ENCODE peak calls at places on chromosomes 16 and 17, in six cellular contexts. D is lower leg skin, C is skeletal muscle cell, W is HTR-8/SVneo, U is heart right ventricle, X is Peyer's patch. F is an unnamed sample.

GRCh38 chr17:66777689-66778225 is 57.2 kb upstream of the CACNG5 start:
- DNase-seq in W (no peak), D (no peak), X (no peak), C (peak; percentile 21), U (no peak), F (no peak)

GRCh38 chr17:56939869-56940484 is 20.9 kb downstream of the COIL start:
- DNase-seq in U (no peak), D (no peak), W (peak; percentile 82), C (no peak), X (no peak), F (peak; percentile 14)

GRCh38 chr16:74997042-74997491 is 1.8 kb upstream of the ZNRF1 start:
- DNase-seq in W (no peak), C (no peak), D (peak; percentile 60), U (no peak), X (no peak), F (no peak)

GRCh38 chr16:82533161-82533560 is 93.6 kb upstream of the CDH13 start:
- DNase-seq in W (no peak), X (no peak), U (no peak), D (peak; percentile 6), C (no peak), F (no peak)

GRCh38 chr17:68356520-68356919 is 65.2 kb downstream of the ARSG start:
- DNase-seq in X (peak; percentile 50), W (no peak), U (no peak), D (no peak), C (no peak), F (no peak)

GRCh38 chr17:41498276-41498675 is 7.1 kb downstream of the KRT13 start:
- DNase-seq in W (no peak), X (no peak), U (no peak), C (no peak), D (no peak), F (no peak)

GRCh38 chr17:12342609-12343248 is 322.1 kb downstream of the MAP2K4 start:
- DNase-seq in C (no peak), W (peak; percentile 41), X (no peak), D (no peak), U (no peak), F (no peak)

GRCh38 chr16:86529160-86529559 is 18.8 kb downstream of the FOXF1 start:
- DNase-seq in X (no peak), D (no peak), C (no peak), W (no peak), U (no peak), F (no peak)

GRCh38 chr17:19309701-19310100 is 52.8 kb downstream of the B9D1 start:
- DNase-seq in C (no peak), D (no peak), X (no peak), U (no peak), W (no peak), F (no peak)

GRCh38 chr16:87929986-87930385 is 6.3 kb downstream of the CA5A start:
- DNase-seq in U (no peak), X (no peak), D (no peak), W (no peak), C (no peak), F (no peak)

GRCh38 chr17:21010705-21011596 is 31.9 kb downstream of the USP22 start:
- DNase-seq in W (no peak), C (no peak), X (no peak), U (no peak), D (no peak), F (no peak)

GRCh38 chr17:67477687-67478086 is 100.6 kb downstream of the PITPNC1 start:
- DNase-seq in D (peak; percentile 50), U (no peak), C (no peak), X (peak; percentile 44), W (no peak), F (no peak)

GRCh38 chr16:86718118-86718517 is 139.8 kb downstream of the FOXL1 start:
- DNase-seq in W (no peak), X (no peak), U (no peak), C (no peak), D (no peak), F (no peak)

GRCh38 chr16:47774661-47775060 is 313.5 kb downstream of the PHKB start:
- DNase-seq in C (peak; percentile 28), W (no peak), D (no peak), U (no peak), X (no peak), F (peak; percentile 24)

GRCh38 chr16:78122774-78123315 is 23.4 kb downstream of the WWOX start:
- DNase-seq in D (no peak), W (peak; percentile 58), C (no peak), X (no peak), U (no peak), F (peak; percentile 86)

GRCh38 chr17:58352843-58353719 is 1.1 kb upstream of the SUPT4H1 start:
- DNase-seq in W (no peak), C (no peak), X (peak; percentile 50), D (no peak), U (peak; percentile 32), F (no peak)

GRCh38 chr17:29039764-29040598 is 3.0 kb upstream of the PIPOX start:
- DNase-seq in U (no peak), D (no peak), W (peak; percentile 65), C (peak; percentile 94), X (no peak), F (no peak)

GRCh38 chr16:3654249-3654991 is at the start of gene DNASE1:
- DNase-seq in C (no peak), D (peak; percentile 89), U (peak; percentile 39), W (peak; percentile 67), X (peak; percentile 39), F (no peak)

GRCh38 chr16:3259097-3259496 is 2.7 kb upstream of the MEFV start:
- DNase-seq in W (no peak), U (no peak), X (no peak), C (no peak), D (no peak), F (no peak)

GRCh38 chr17:68399638-68400403 is 57.5 kb downstream of the WIPI1 start:
- DNase-seq in X (no peak), U (no peak), D (peak; percentile 82), W (no peak), C (peak; percentile 32), F (no peak)

GRCh38 chr17:33012522-33013033 is 20.9 kb downstream of the SPACA3 start:
- DNase-seq in X (no peak), U (no peak), W (peak; percentile 82), D (peak; percentile 73), C (peak; percentile 78), F (no peak)

GRCh38 chr16:57765160-57765728 is 29.7 kb downstream of the KATNB1 start:
- DNase-seq in X (no peak), W (no peak), C (no peak), U (no peak), D (no peak), F (no peak)

GRCh38 chr17:48636177-48637018 is 10.2 kb upstream of the HOXB9 start:
- DNase-seq in U (peak; percentile 52), C (no peak), D (peak; percentile 92), X (peak; percentile 43), W (no peak), F (no peak)

GRCh38 chr17:50027639-50028206 is 28.2 kb upstream of the ITGA3 start:
- DNase-seq in U (peak; percentile 65), D (peak; percentile 92), X (no peak), C (peak; percentile 73), W (peak; percentile 97), F (no peak)

GRCh38 chr17:66240630-66241029 is 11.4 kb upstream of the APOH start:
- DNase-seq in C (no peak), U (no peak), X (no peak), W (peak; percentile 31), D (no peak), F (no peak)

GRCh38 chr16:80527297-80527696 is 13.5 kb upstream of the DYNLRB2 start:
- DNase-seq in C (no peak), U (no peak), X (peak; percentile 19), W (peak; percentile 48), D (no peak), F (no peak)

GRCh38 chr16:66740010-66740409 is 11.4 kb downstream of the DYNC1LI2 start:
- DNase-seq in U (no peak), X (no peak), D (no peak), W (peak; percentile 61), C (no peak), F (no peak)

GRCh38 chr17:50828508-50829170 is 6.7 kb upstream of the WFIKKN2 start:
- DNase-seq in D (no peak), U (no peak), X (no peak), C (no peak), W (no peak), F (no peak)

GRCh38 chr17:80856863-80857488 is 134.7 kb upstream of the CHMP6 start:
- DNase-seq in C (no peak), D (no peak), U (no peak), X (no peak), W (no peak), F (no peak)

GRCh38 chr17:78366109-78366848 is 6.4 kb upstream of the SOCS3 start:
- DNase-seq in W (no peak), D (no peak), U (no peak), C (no peak), X (no peak), F (no peak)

GRCh38 chr16:86038923-86039310 is 140.0 kb downstream of the IRF8 start:
- DNase-seq in U (no peak), W (no peak), C (no peak), D (no peak), X (no peak), F (no peak)

GRCh38 chr16:24541534-24541933 is 2.2 kb downstream of the RBBP6 start:
- DNase-seq in C (no peak), D (no peak), X (no peak), U (no peak), W (no peak), F (no peak)

GRCh38 chr17:28745052-28745776 is 1.4 kb downstream of the TRAF4 start:
- DNase-seq in C (peak; percentile 11), X (peak; percentile 63), W (no peak), D (no peak), U (no peak), F (peak; percentile 58)

GRCh38 chr16:82852388-82852998 is 225.7 kb downstream of the CDH13 start:
- DNase-seq in W (no peak), U (no peak), X (no peak), C (no peak), D (no peak), F (no peak)

GRCh38 chr17:69714659-69715058 is 300.2 kb downstream of the MAP2K6 start:
- DNase-seq in X (no peak), C (no peak), W (no peak), U (no peak), D (no peak), F (no peak)

GRCh38 chr17:52383493-52384100 is 225.1 kb upstream of the CA10 start:
- DNase-seq in U (no peak), D (no peak), W (peak; percentile 17), X (no peak), C (no peak), F (peak; percentile 85)